ENCODE peak calls at places on chromosomes 11 and 22, in six cellular contexts. One of them, this sample, is unnamed.

GRCh38 chr11:1197886-1198765 is 24.7 kb upstream of the MUC5B start:
- DNase-seq in AG09309: no peak
- DNase-seq in stimulated activated CD4-positive, alpha-beta T cell treated with anti-CD3 and anti-CD28 coated beads, Interleukin-15, amount 100 ng/mL, for 1 hour: no peak
- DNase-seq in left kidney: no peak
- DNase-seq in stimulated activated CD8-positive, alpha-beta memory T cell treated with anti-CD3 and anti-CD28 coated beads, Interleukin-15, amount 100 ng/mL, for 24 hours: no peak
- DNase-seq in NCI-H1436: no peak
- DNase-seq in this sample: no peak

GRCh38 chr11:35013514-35014191 is 97.2 kb downstream of the PDHX start:
- DNase-seq in AG09309: no peak
- DNase-seq in stimulated activated CD4-positive, alpha-beta T cell treated with anti-CD3 and anti-CD28 coated beads, Interleukin-15, amount 100 ng/mL, for 1 hour: no peak
- DNase-seq in left kidney: no peak
- DNase-seq in stimulated activated CD8-positive, alpha-beta memory T cell treated with anti-CD3 and anti-CD28 coated beads, Interleukin-15, amount 100 ng/mL, for 24 hours: no peak
- DNase-seq in NCI-H1436: no peak
- DNase-seq in this sample: peak; percentile 11

GRCh38 chr11:65279713-65280459 is 18.1 kb downstream of the POLA2 start:
- DNase-seq in AG09309: peak; percentile 86
- DNase-seq in stimulated activated CD4-positive, alpha-beta T cell treated with anti-CD3 and anti-CD28 coated beads, Interleukin-15, amount 100 ng/mL, for 1 hour: peak; percentile 3
- DNase-seq in left kidney: no peak
- DNase-seq in stimulated activated CD8-positive, alpha-beta memory T cell treated with anti-CD3 and anti-CD28 coated beads, Interleukin-15, amount 100 ng/mL, for 24 hours: no peak
- DNase-seq in NCI-H1436: no peak
- DNase-seq in this sample: no peak

GRCh38 chr11:116231540-116231939 is 541.2 kb downstream of the BUD13 start:
- DNase-seq in AG09309: no peak
- DNase-seq in stimulated activated CD4-positive, alpha-beta T cell treated with anti-CD3 and anti-CD28 coated beads, Interleukin-15, amount 100 ng/mL, for 1 hour: no peak
- DNase-seq in left kidney: no peak
- DNase-seq in stimulated activated CD8-positive, alpha-beta memory T cell treated with anti-CD3 and anti-CD28 coated beads, Interleukin-15, amount 100 ng/mL, for 24 hours: no peak
- DNase-seq in NCI-H1436: no peak
- DNase-seq in this sample: no peak

GRCh38 chr11:116648229-116649174 is 124.3 kb downstream of the BUD13 start:
- DNase-seq in AG09309: no peak
- DNase-seq in stimulated activated CD4-positive, alpha-beta T cell treated with anti-CD3 and anti-CD28 coated beads, Interleukin-15, amount 100 ng/mL, for 1 hour: no peak
- DNase-seq in left kidney: no peak
- DNase-seq in stimulated activated CD8-positive, alpha-beta memory T cell treated with anti-CD3 and anti-CD28 coated beads, Interleukin-15, amount 100 ng/mL, for 24 hours: no peak
- DNase-seq in NCI-H1436: no peak
- DNase-seq in this sample: no peak

GRCh38 chr11:102007567-102008437 is 39.4 kb upstream of the CFAP300 start:
- DNase-seq in AG09309: peak; percentile 18
- DNase-seq in stimulated activated CD4-positive, alpha-beta T cell treated with anti-CD3 and anti-CD28 coated beads, Interleukin-15, amount 100 ng/mL, for 1 hour: no peak
- DNase-seq in left kidney: peak; percentile 69
- DNase-seq in stimulated activated CD8-positive, alpha-beta memory T cell treated with anti-CD3 and anti-CD28 coated beads, Interleukin-15, amount 100 ng/mL, for 24 hours: no peak
- DNase-seq in NCI-H1436: peak; percentile 62
- DNase-seq in this sample: peak; percentile 21

GRCh38 chr22:47835726-47836125 is 1073.3 kb downstream of the TBC1D22A start:
- DNase-seq in AG09309: peak; percentile 14
- DNase-seq in stimulated activated CD4-positive, alpha-beta T cell treated with anti-CD3 and anti-CD28 coated beads, Interleukin-15, amount 100 ng/mL, for 1 hour: no peak
- DNase-seq in left kidney: no peak
- DNase-seq in stimulated activated CD8-positive, alpha-beta memory T cell treated with anti-CD3 and anti-CD28 coated beads, Interleukin-15, amount 100 ng/mL, for 24 hours: no peak
- DNase-seq in NCI-H1436: no peak
- DNase-seq in this sample: no peak

GRCh38 chr11:10305262-10305963 is 540 bp downstream of the ADM start:
- DNase-seq in AG09309: no peak
- DNase-seq in stimulated activated CD4-positive, alpha-beta T cell treated with anti-CD3 and anti-CD28 coated beads, Interleukin-15, amount 100 ng/mL, for 1 hour: no peak
- DNase-seq in left kidney: peak; percentile 68
- DNase-seq in stimulated activated CD8-positive, alpha-beta memory T cell treated with anti-CD3 and anti-CD28 coated beads, Interleukin-15, amount 100 ng/mL, for 24 hours: no peak
- DNase-seq in NCI-H1436: no peak
- DNase-seq in this sample: peak; percentile 74

GRCh38 chr11:28447226-28447625 is 339.0 kb downstream of the METTL15 start:
- DNase-seq in AG09309: peak; percentile 31
- DNase-seq in stimulated activated CD4-positive, alpha-beta T cell treated with anti-CD3 and anti-CD28 coated beads, Interleukin-15, amount 100 ng/mL, for 1 hour: no peak
- DNase-seq in left kidney: peak; percentile 6
- DNase-seq in stimulated activated CD8-positive, alpha-beta memory T cell treated with anti-CD3 and anti-CD28 coated beads, Interleukin-15, amount 100 ng/mL, for 24 hours: no peak
- DNase-seq in NCI-H1436: no peak
- DNase-seq in this sample: no peak

GRCh38 chr11:96013459-96014213 is 89.7 kb upstream of the MTMR2 start:
- DNase-seq in AG09309: no peak
- DNase-seq in stimulated activated CD4-positive, alpha-beta T cell treated with anti-CD3 and anti-CD28 coated beads, Interleukin-15, amount 100 ng/mL, for 1 hour: no peak
- DNase-seq in left kidney: no peak
- DNase-seq in stimulated activated CD8-positive, alpha-beta memory T cell treated with anti-CD3 and anti-CD28 coated beads, Interleukin-15, amount 100 ng/mL, for 24 hours: no peak
- DNase-seq in NCI-H1436: no peak
- DNase-seq in this sample: peak; percentile 63

GRCh38 chr11:2701230-2701629 is 1.4 kb upstream of the KCNQ1OT1 start:
- DNase-seq in AG09309: no peak
- DNase-seq in stimulated activated CD4-positive, alpha-beta T cell treated with anti-CD3 and anti-CD28 coated beads, Interleukin-15, amount 100 ng/mL, for 1 hour: no peak
- DNase-seq in left kidney: no peak
- DNase-seq in stimulated activated CD8-positive, alpha-beta memory T cell treated with anti-CD3 and anti-CD28 coated beads, Interleukin-15, amount 100 ng/mL, for 24 hours: no peak
- DNase-seq in NCI-H1436: no peak
- DNase-seq in this sample: no peak

GRCh38 chr11:67665537-67666302 is 8.7 kb downstream of the ALDH3B2 start:
- DNase-seq in AG09309: no peak
- DNase-seq in stimulated activated CD4-positive, alpha-beta T cell treated with anti-CD3 and anti-CD28 coated beads, Interleukin-15, amount 100 ng/mL, for 1 hour: no peak
- DNase-seq in left kidney: no peak
- DNase-seq in stimulated activated CD8-positive, alpha-beta memory T cell treated with anti-CD3 and anti-CD28 coated beads, Interleukin-15, amount 100 ng/mL, for 24 hours: no peak
- DNase-seq in NCI-H1436: no peak
- DNase-seq in this sample: no peak

This sample was measured in retina.